ENCODE peak calls at places on chromosomes 1 and 21, in four cellular contexts. C, U, P and N are unnamed samples.
A peak's percentile ranks its signal among the peaks of the same experiment; 100 is the strongest.

GRCh38 chr21:36579898-36580297 is 100.0 kb upstream of the CLDN14 start:
- DNase-seq in U (no peak), P (no peak), C (no peak), N (no peak)

GRCh38 chr1:224526771-224527170 is 89.3 kb upstream of the CNIH3 start:
- DNase-seq in U (no peak), C (no peak), P (no peak), N (no peak)

GRCh38 chr1:11944358-11944981 is 10.0 kb downstream of the PLOD1 start:
- DNase-seq in U (no peak), P (no peak), C (no peak), N (no peak)

GRCh38 chr1:205633421-205633976 is 1.7 kb upstream of the ELK4 start:
- DNase-seq in C (no peak), P (no peak), U (peak; percentile 51), N (peak; percentile 42)

GRCh38 chr1:92315766-92316413 is 17.0 kb downstream of the RPAP2 start:
- DNase-seq in U (no peak), C (no peak), P (peak; percentile 83), N (no peak)

GRCh38 chr1:91307784-91308409 is 96.7 kb downstream of the HFM1 start:
- DNase-seq in C (no peak), P (no peak), U (no peak), N (no peak)

GRCh38 chr21:37041706-37042271 is 31.1 kb downstream of the PIGP start:
- DNase-seq in C (no peak), U (no peak), P (no peak), N (no peak)

GRCh38 chr1:206568256-206568655 is 44.0 kb downstream of the EIF2D start:
- DNase-seq in C (no peak), P (peak; percentile 73), U (no peak), N (no peak)

GRCh38 chr1:26035959-26036755 is 9.8 kb downstream of the SLC30A2 start:
- DNase-seq in U (peak; percentile 57), C (peak; percentile 45), P (peak; percentile 81), N (peak; percentile 38)

GRCh38 chr1:11838349-11839272 is 9.0 kb downstream of the NPPA start:
- DNase-seq in P (peak; percentile 73), U (peak; percentile 58), C (no peak), N (peak; percentile 20)

GRCh38 chr1:159532922-159533321 is 2.9 kb downstream of the OR10J5 start:
- DNase-seq in P (no peak), C (no peak), U (peak; percentile 48), N (peak; percentile 34)

GRCh38 chr1:226569879-226570547 is 21.4 kb downstream of the STUM start:
- DNase-seq in P (peak; percentile 55), C (no peak), U (peak; percentile 20), N (no peak)

GRCh38 chr21:15601390-15601789 is 128.4 kb upstream of the USP25 start:
- DNase-seq in C (no peak), P (no peak), U (no peak), N (no peak)

GRCh38 chr1:225891229-225891972 is 2.5 kb upstream of the LEFTY1 start:
- DNase-seq in P (no peak), U (no peak), C (no peak), N (no peak)

GRCh38 chr21:33229099-33229775 is 501 bp upstream of the IFNAR2 start:
- DNase-seq in U (no peak), P (no peak), C (no peak), N (no peak)

GRCh38 chr1:82979593-82980230 is 1019.2 kb downstream of the TTLL7 start:
- DNase-seq in U (no peak), C (no peak), P (no peak), N (no peak)

GRCh38 chr1:18091660-18092446 is 15.7 kb upstream of the IGSF21 start:
- DNase-seq in P (no peak), U (peak; percentile 47), C (peak; percentile 19), N (peak; percentile 9)

GRCh38 chr1:150371110-150371509 is 7.2 kb downstream of the RPRD2 start:
- DNase-seq in P (peak; percentile 27), U (no peak), C (no peak), N (no peak)

GRCh38 chr1:47438321-47439150 is 692 bp downstream of the FOXD2 start:
- DNase-seq in P (peak; percentile 48), C (no peak), U (no peak), N (no peak)

GRCh38 chr1:206578959-206579358 is 33.3 kb downstream of the EIF2D start:
- DNase-seq in P (peak; percentile 6), C (no peak), U (no peak), N (no peak)

GRCh38 chr1:18328803-18329202 is 151.9 kb upstream of the KLHDC7A start:
- DNase-seq in U (no peak), P (no peak), C (no peak), N (no peak)

GRCh38 chr1:234621657-234622335 is 11.8 kb upstream of the IRF2BP2 start:
- DNase-seq in U (peak; percentile 74), C (no peak), P (no peak), N (peak; percentile 45)

GRCh38 chr1:182054698-182055326 is 6.7 kb downstream of the ZNF648 start:
- DNase-seq in C (no peak), P (peak; percentile 79), U (no peak), N (peak; percentile 28)

GRCh38 chr1:227465256-227465655 is 98.1 kb upstream of the ZNF678 start:
- DNase-seq in U (no peak), P (no peak), C (no peak), N (no peak)

GRCh38 chr1:204418174-204419063 is 6.8 kb upstream of the PPP1R15B start:
- DNase-seq in P (peak; percentile 32), C (no peak), U (peak; percentile 73), N (no peak)

GRCh38 chr1:82875170-82875569 is 1074.4 kb downstream of the ADGRL2 start:
- DNase-seq in C (no peak), U (no peak), P (no peak), N (no peak)

GRCh38 chr1:62317021-62317768 is 2.0 kb downstream of the KANK4 start:
- DNase-seq in C (no peak), P (no peak), U (no peak), N (no peak)

GRCh38 chr1:206738370-206739366 is 31.9 kb upstream of the IL19 start:
- DNase-seq in U (no peak), P (peak; percentile 34), C (no peak), N (peak; percentile 27)

GRCh38 chr1:156641761-156642264 is at the start of gene BCAN:
- DNase-seq in U (no peak), P (peak; percentile 41), C (no peak), N (no peak)

GRCh38 chr1:24161270-24161669 is 18.3 kb upstream of the IL22RA1 start:
- DNase-seq in C (no peak), U (no peak), P (no peak), N (peak; percentile 48)

GRCh38 chr1:24159366-24159765 is 16.4 kb upstream of the IL22RA1 start:
- DNase-seq in U (no peak), C (no peak), P (no peak), N (no peak)

GRCh38 chr1:24155011-24155782 is 12.3 kb upstream of the IL22RA1 start:
- DNase-seq in P (peak; percentile 38), C (no peak), U (no peak), N (peak; percentile 63)

GRCh38 chr1:24156542-24157260 is 13.8 kb upstream of the IL22RA1 start:
- DNase-seq in P (no peak), C (no peak), U (no peak), N (no peak)

DNA sequence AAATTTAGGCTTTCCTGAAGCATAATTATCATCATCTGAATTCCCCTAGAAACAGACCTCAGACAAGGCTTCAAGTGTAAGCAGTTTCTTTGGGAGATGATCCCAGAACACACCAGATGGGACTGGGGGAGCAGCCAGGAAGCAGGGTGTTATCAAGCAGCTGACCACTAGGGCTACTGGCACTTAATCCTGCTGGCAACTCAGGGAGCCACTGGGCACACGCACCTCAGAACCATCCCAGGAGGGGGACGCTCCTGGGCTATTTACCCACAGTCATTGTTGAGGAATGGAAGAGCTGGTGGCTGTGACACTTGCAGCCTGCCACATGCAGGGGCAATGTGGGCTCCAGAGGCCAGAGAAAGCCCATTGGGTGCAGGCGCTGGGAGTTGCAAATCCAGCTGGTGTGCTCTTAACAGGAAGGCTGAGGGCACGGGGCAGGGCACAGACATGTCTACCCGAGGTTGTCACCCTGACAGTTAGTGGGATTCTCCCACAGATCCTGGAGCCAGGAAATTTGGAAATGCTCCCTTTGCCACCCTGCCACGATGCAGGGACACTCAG is 15.1 kb upstream of the IL22RA1 start:
- DNase-seq in C (no peak), U (peak; percentile 10), P (no peak), N (no peak)
- TF ChIP-seq CTCF in C (peak; percentile 19), U (peak; percentile 64), P (no peak), N (peak; percentile 28)

DNA sequence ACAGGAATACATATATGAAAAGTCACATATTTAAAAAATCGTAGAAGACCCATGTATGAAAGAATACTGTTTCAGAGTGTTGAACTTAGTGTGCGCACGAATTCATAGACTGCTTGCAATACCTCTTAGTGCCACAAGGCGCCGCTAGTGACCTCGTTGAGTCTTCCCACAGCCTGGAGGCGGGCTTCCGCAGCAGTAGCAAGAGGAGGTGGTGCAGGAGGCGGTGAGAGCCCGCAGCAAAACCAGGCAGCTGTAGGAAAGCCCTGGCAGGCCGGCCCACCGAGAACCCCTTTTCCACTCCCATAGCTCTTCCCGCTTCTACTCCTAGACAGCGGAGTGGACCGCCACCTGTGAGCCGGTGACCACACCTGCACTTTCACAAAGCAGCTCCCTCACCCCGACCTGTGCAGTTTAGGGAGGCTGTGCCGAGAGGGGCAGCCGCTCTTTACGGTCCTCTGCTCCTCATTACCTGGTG is 23.5 kb downstream of the MTARC1 start:
- DNase-seq in P (peak; percentile 84), U (peak; percentile 66), C (peak; percentile 37), N (no peak)
- TF ChIP-seq CTCF in P (peak; percentile 87), U (peak; percentile 97), C (peak; percentile 96), N (peak; percentile 90)

DNA sequence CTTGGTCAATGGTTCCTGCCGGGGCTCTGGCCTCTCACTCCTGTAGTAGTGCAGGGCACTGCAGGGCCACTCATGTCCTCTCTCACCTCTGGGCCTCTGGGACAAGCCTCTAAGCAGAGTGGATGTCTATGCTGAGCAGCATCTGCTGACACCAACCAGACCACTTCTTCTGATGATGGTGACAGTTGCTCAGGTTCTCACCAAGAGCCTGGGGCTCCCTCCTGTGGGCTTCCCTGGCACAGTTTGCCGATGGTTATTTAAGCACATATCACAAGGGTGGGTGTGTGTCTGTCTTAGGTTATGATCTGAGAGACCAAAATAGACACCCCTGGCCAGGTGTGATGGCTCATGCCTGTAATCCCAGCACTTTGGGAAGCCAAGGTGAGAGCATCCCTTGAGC is 17.4 kb upstream of the GPR137B start:
- DNase-seq in C (no peak), U (no peak), P (peak; percentile 50), N (no peak)
- TF ChIP-seq CTCF in C (no peak), U (peak; percentile 10), P (no peak), N (peak; percentile 34)

DNA sequence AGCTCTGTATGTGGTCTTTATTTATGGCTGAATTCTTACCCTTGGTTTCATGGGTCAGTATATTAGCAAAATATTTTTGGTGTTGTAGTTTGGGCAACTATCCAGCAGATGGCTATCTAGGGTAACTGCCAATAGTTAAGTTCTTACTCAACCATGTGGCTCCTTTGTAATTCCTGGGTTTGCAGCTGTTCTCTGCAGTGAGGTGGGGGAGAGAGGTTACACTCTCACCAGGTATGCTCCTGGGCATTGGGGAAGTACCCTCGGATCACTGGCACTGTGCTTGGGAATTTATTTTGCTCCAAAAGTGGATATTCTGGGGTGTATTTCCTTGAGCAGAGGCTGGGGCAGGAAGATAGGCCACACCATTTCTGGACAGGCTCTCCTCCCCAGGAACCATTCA is 436.7 kb upstream of the TMPRSS15 start:
- DNase-seq in C (no peak), P (no peak), U (no peak), N (peak; percentile 11)
- TF ChIP-seq CTCF in C (peak; percentile 47), P (peak; percentile 49), U (peak; percentile 33), N (peak; percentile 64)

DNA sequence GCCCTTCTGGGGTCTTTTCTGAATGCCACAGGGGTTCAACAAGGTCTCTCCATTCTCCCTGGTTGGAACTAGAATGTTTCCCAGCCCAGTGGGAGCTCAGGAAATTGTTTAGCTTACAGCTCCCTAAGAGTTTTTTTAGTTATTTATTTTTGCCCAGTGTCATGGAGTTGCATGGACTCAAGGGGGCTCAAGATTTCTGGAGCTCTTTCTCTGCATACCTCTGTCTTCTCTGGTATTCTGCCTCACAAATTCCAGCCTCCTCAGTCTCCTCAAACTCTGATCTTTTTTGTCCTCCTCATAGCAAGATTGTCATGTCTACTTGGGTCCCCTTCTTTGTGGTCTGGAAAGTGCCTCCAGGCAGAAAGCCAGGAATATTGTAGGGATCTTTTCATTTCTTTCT is 15.9 kb upstream of the PPP2R5A start:
- DNase-seq in C (no peak), U (no peak), P (no peak), N (no peak)
- TF ChIP-seq CTCF in C (no peak), U (no peak), P (no peak), N (no peak)